ENCODE peak calls at places on chromosomes 3 and 15, in four cellular contexts. B is SK-N-SH, F is GM12878, A is K562. V is an unnamed sample.

GRCh38 chr15:64536244-64536836 is 76.0 kb downstream of the ZNF609 start:
- DNase-seq in B (no peak), F (no peak), A (no peak), V (no peak)

GRCh38 chr3:61181874-61182273 is 69.4 kb downstream of the FHIT start:
- DNase-seq in B (no peak), F (peak; percentile 64), A (no peak), V (no peak)

GRCh38 chr3:151101270-151101954 is 15.9 kb downstream of the MED12L start:
- DNase-seq in B (peak; percentile 12), F (no peak), A (no peak), V (no peak)

GRCh38 chr3:15399970-15400369 is 27.4 kb downstream of the METTL6 start:
- DNase-seq in B (no peak), F (no peak), A (no peak), V (no peak)

GRCh38 chr3:56042326-56042951 is 425.8 kb downstream of the ERC2 start:
- DNase-seq in B (peak; percentile 57), F (no peak), A (peak; percentile 5), V (no peak)

GRCh38 chr3:103381286-103381685 is 946.5 kb downstream of the ZPLD1 start:
- DNase-seq in B (no peak), F (no peak), A (no peak), V (no peak)

GRCh38 chr15:61393949-61394348 is 164.8 kb upstream of the RORA start:
- DNase-seq in B (no peak), F (no peak), A (no peak), V (no peak)

GRCh38 chr3:119367000-119367399 is 72.8 kb downstream of the ARHGAP31 start:
- DNase-seq in B (no peak), F (no peak), A (no peak), V (no peak)

GRCh38 chr3:64408770-64409169 is 183.5 kb upstream of the PRICKLE2 start:
- DNase-seq in B (no peak), F (no peak), A (no peak), V (no peak)

DNA sequence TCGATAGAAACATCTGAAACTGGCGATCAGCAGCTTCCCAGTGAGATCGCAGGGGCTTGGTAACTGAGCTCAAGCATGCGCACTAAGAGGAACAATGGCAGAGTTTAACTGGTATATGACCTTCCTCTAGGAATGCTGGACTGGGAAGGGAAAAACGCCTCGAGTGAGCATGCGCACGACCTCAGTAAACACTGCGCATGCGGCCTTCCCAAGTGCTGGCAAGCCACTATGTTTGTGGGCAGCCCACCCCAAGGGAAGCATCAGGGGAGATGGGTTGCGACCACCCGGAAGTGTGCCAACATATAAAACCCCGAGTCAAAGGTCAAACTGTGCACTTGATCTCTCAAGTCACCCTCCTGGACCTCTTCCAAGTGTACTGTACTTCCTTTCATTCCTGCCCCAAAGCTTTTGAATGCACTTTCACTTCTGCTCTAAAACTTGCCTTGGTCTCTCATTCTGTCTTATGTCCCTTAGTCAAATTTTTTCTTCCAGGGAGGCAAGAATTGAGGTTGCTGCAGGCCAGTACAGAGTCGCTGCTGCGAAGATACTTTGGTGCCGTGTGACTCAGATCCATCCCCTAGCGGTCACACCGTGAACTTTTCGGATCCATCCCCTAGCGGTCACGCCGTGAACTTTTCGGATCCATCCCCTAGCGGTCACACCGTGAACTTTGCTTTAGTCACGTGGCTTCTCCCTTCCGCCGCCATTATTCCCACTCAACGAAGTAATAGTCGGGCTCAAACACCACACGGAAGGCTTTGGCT is 243.3 kb downstream of the FAM43A start:
- DNase-seq in B (no peak), F (no peak), A (peak; percentile 54), V (peak; percentile 82)
- TF ChIP-seq MAX in B (no peak), F (no peak), A (peak; percentile 48), V (peak; percentile 96)

GRCh38 chr3:37852097-37852496 is 9.6 kb upstream of the CTDSPL start:
- DNase-seq in B (no peak), F (no peak), A (no peak), V (no peak)
- TF ChIP-seq USF1 in B (no peak), F (no peak), A (no peak), V (no peak)

DNA sequence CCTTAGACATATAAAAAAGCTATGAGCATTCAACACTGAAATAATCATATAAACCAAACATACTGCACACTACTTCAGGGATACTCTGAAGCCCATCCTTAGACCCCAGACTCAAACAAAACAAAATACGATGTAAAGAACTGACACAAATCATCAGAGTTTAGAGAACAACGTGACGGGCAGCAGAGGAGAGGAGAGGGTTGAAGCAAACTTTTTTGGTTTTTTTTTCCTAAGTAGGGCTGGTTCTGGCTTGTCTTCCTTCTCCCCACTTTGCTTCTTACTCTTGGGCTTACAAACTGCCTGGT is 34.7 kb downstream of the GAP43 start:
- DNase-seq in B (no peak), F (no peak), A (no peak), V (no peak)
- TF ChIP-seq MAX in B (no peak), F (no peak), A (no peak), V (no peak)

DNA sequence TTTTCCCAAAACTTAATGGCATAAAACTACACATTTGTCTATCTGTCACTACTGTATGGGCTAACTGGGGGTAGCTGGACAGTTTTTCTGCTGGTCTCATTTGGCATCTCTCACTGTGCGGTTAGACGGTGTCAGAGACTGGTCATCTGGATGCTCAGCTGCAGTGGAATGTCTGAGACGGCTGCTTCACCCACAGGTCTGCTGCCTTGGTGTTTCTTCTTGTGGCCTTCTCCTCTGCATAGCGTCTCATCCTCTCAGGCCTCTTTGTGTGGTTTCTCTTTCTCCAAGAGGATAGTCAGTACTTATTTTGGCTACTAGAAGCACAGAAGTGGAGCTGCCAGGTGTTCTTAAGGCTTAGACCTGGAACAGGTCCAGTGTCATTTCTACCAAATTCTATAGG is 35.9 kb upstream of the GOLGA6L9 start:
- DNase-seq in B (no peak), F (no peak), A (no peak), V (no peak)
- TF ChIP-seq USF1 in B (no peak), F (no peak), A (no peak), V (no peak)

V was measured in WTC11.